ENCODE peak calls at places on chromosomes 3 and 15, in six cellular contexts. One of them, this sample, is unnamed.

GRCh38 chr3:58386966-58387365 is 46.7 kb downstream of the PDHB start:
- DNase-seq in pons: peak
- DNase-seq in AG08396: peak
- DNase-seq in endothelial cell: peak
- DNase-seq in effector CD4-positive, alpha-beta T cell: no peak
- DNase-seq in sigmoid colon: no peak
- DNase-seq in this sample: no peak

GRCh38 chr3:111534701-111535100 is 7.3 kb upstream of the CD96 start:
- DNase-seq in sigmoid colon: no peak
- DNase-seq in effector CD4-positive, alpha-beta T cell: no peak
- DNase-seq in endothelial cell: no peak
- DNase-seq in pons: no peak
- DNase-seq in AG08396: peak
- DNase-seq in this sample: no peak

GRCh38 chr3:112671930-112672715 is 31.2 kb upstream of the CCDC80 start:
- DNase-seq in effector CD4-positive, alpha-beta T cell: no peak
- DNase-seq in AG08396: peak
- DNase-seq in pons: no peak
- DNase-seq in endothelial cell: no peak
- DNase-seq in sigmoid colon: no peak
- DNase-seq in this sample: no peak

GRCh38 chr3:60316121-60316783 is 935.0 kb downstream of the FHIT start:
- DNase-seq in sigmoid colon: no peak
- DNase-seq in endothelial cell: no peak
- DNase-seq in pons: no peak
- DNase-seq in AG08396: no peak
- DNase-seq in effector CD4-positive, alpha-beta T cell: no peak
- DNase-seq in this sample: no peak

GRCh38 chr15:88905576-88905975 is 7.6 kb downstream of the MFGE8 start:
- DNase-seq in AG08396: no peak
- DNase-seq in pons: no peak
- DNase-seq in endothelial cell: no peak
- DNase-seq in sigmoid colon: peak
- DNase-seq in effector CD4-positive, alpha-beta T cell: no peak
- DNase-seq in this sample: no peak

GRCh38 chr3:195863121-195864061 is 45.0 kb downstream of the TNK2 start:
- DNase-seq in pons: peak
- DNase-seq in endothelial cell: peak
- DNase-seq in sigmoid colon: peak
- DNase-seq in AG08396: peak
- DNase-seq in effector CD4-positive, alpha-beta T cell: peak
- DNase-seq in this sample: peak

GRCh38 chr15:36778516-36778915 is 199.1 kb downstream of the CDIN1 start:
- DNase-seq in effector CD4-positive, alpha-beta T cell: no peak
- DNase-seq in AG08396: peak
- DNase-seq in sigmoid colon: no peak
- DNase-seq in endothelial cell: no peak
- DNase-seq in pons: no peak
- DNase-seq in this sample: no peak

GRCh38 chr3:171712168-171712938 is 97.9 kb downstream of the PLD1 start:
- DNase-seq in effector CD4-positive, alpha-beta T cell: no peak
- DNase-seq in endothelial cell: no peak
- DNase-seq in pons: no peak
- DNase-seq in sigmoid colon: no peak
- DNase-seq in AG08396: peak
- DNase-seq in this sample: no peak

GRCh38 chr3:23288286-23288685 is 85.2 kb downstream of the UBE2E2 start:
- DNase-seq in sigmoid colon: no peak
- DNase-seq in effector CD4-positive, alpha-beta T cell: no peak
- DNase-seq in AG08396: no peak
- DNase-seq in pons: no peak
- DNase-seq in endothelial cell: no peak
- DNase-seq in this sample: no peak

GRCh38 chr3:129482721-129483120 is 42.7 kb downstream of the IFT122 start:
- DNase-seq in AG08396: no peak
- DNase-seq in sigmoid colon: no peak
- DNase-seq in effector CD4-positive, alpha-beta T cell: no peak
- DNase-seq in pons: no peak
- DNase-seq in endothelial cell: no peak
- DNase-seq in this sample: no peak

GRCh38 chr3:67522081-67522480 is 132.3 kb downstream of the SUCLG2 start:
- DNase-seq in AG08396: no peak
- DNase-seq in sigmoid colon: no peak
- DNase-seq in effector CD4-positive, alpha-beta T cell: no peak
- DNase-seq in endothelial cell: no peak
- DNase-seq in pons: no peak
- DNase-seq in this sample: no peak

GRCh38 chr3:66035763-66036477 is 2.8 kb downstream of the MAGI1 start:
- DNase-seq in sigmoid colon: no peak
- DNase-seq in effector CD4-positive, alpha-beta T cell: no peak
- DNase-seq in AG08396: no peak
- DNase-seq in endothelial cell: no peak
- DNase-seq in pons: peak
- DNase-seq in this sample: no peak

GRCh38 chr15:62119224-62119925 is 45.7 kb downstream of the C2CD4B start:
- DNase-seq in effector CD4-positive, alpha-beta T cell: no peak
- DNase-seq in pons: peak
- DNase-seq in sigmoid colon: no peak
- DNase-seq in endothelial cell: no peak
- DNase-seq in AG08396: peak
- DNase-seq in this sample: no peak

GRCh38 chr3:140421884-140422283 is 256.0 kb upstream of the TRIM42 start:
- DNase-seq in AG08396: no peak
- DNase-seq in sigmoid colon: no peak
- DNase-seq in endothelial cell: no peak
- DNase-seq in effector CD4-positive, alpha-beta T cell: no peak
- DNase-seq in pons: no peak
- DNase-seq in this sample: no peak

GRCh38 chr15:85404922-85405293 is 24.5 kb downstream of the AKAP13 start:
- DNase-seq in pons: no peak
- DNase-seq in effector CD4-positive, alpha-beta T cell: no peak
- DNase-seq in AG08396: peak
- DNase-seq in endothelial cell: no peak
- DNase-seq in sigmoid colon: no peak
- DNase-seq in this sample: no peak

GRCh38 chr3:42501681-42502428 is 588 bp upstream of the VIPR1 start:
- DNase-seq in pons: no peak
- DNase-seq in effector CD4-positive, alpha-beta T cell: peak
- DNase-seq in endothelial cell: peak
- DNase-seq in AG08396: peak
- DNase-seq in sigmoid colon: peak
- DNase-seq in this sample: no peak

GRCh38 chr3:39541917-39542329 is 74.4 kb downstream of the MOBP start:
- DNase-seq in endothelial cell: no peak
- DNase-seq in pons: peak
- DNase-seq in effector CD4-positive, alpha-beta T cell: no peak
- DNase-seq in sigmoid colon: no peak
- DNase-seq in AG08396: peak
- DNase-seq in this sample: no peak

GRCh38 chr3:139480585-139480984 is 4.3 kb upstream of the RBP2 start:
- DNase-seq in effector CD4-positive, alpha-beta T cell: no peak
- DNase-seq in AG08396: no peak
- DNase-seq in sigmoid colon: no peak
- DNase-seq in pons: no peak
- DNase-seq in endothelial cell: no peak
- DNase-seq in this sample: no peak

GRCh38 chr3:121520510-121520909 is 25.3 kb downstream of the POLQ start:
- DNase-seq in AG08396: no peak
- DNase-seq in effector CD4-positive, alpha-beta T cell: no peak
- DNase-seq in sigmoid colon: no peak
- DNase-seq in pons: no peak
- DNase-seq in endothelial cell: no peak
- DNase-seq in this sample: no peak

This sample was measured in H1.